ENCODE peak calls at places on chromosome 13, in six cellular contexts. One of them, this sample, is unnamed.

GRCh38 chr13:23808803-23809202 is 80.4 kb downstream of the MIPEP start:
- DNase-seq in tibial artery: no peak
- DNase-seq in NCI-H2029: no peak
- DNase-seq in stimulated activated CD8-positive, alpha-beta memory T cell treated with anti-CD3 and anti-CD28 coated beads, Interleukin-2, amount 100 ng/mL, for 1 hour: no peak
- DNase-seq in mesenteric fat pad: no peak
- DNase-seq in amniotic stem cell: no peak
- DNase-seq in this sample: no peak

GRCh38 chr13:99662678-99663077 is 161.4 kb downstream of the TM9SF2 start:
- DNase-seq in tibial artery: no peak
- DNase-seq in NCI-H2029: no peak
- DNase-seq in stimulated activated CD8-positive, alpha-beta memory T cell treated with anti-CD3 and anti-CD28 coated beads, Interleukin-2, amount 100 ng/mL, for 1 hour: no peak
- DNase-seq in mesenteric fat pad: no peak
- DNase-seq in amniotic stem cell: no peak
- DNase-seq in this sample: no peak

GRCh38 chr13:66974174-66974573 is 256.0 kb downstream of the PCDH9 start:
- DNase-seq in tibial artery: no peak
- DNase-seq in NCI-H2029: no peak
- DNase-seq in stimulated activated CD8-positive, alpha-beta memory T cell treated with anti-CD3 and anti-CD28 coated beads, Interleukin-2, amount 100 ng/mL, for 1 hour: no peak
- DNase-seq in mesenteric fat pad: no peak
- DNase-seq in amniotic stem cell: no peak
- DNase-seq in this sample: no peak

GRCh38 chr13:25732146-25732865 is 319.5 kb downstream of the SHISA2 start:
- DNase-seq in tibial artery: no peak
- DNase-seq in NCI-H2029: no peak
- DNase-seq in stimulated activated CD8-positive, alpha-beta memory T cell treated with anti-CD3 and anti-CD28 coated beads, Interleukin-2, amount 100 ng/mL, for 1 hour: no peak
- DNase-seq in mesenteric fat pad: no peak
- DNase-seq in amniotic stem cell: no peak
- DNase-seq in this sample: no peak

GRCh38 chr13:113929628-113930615 is 44.0 kb downstream of the C13orf46 start:
- DNase-seq in tibial artery: peak
- DNase-seq in NCI-H2029: no peak
- DNase-seq in stimulated activated CD8-positive, alpha-beta memory T cell treated with anti-CD3 and anti-CD28 coated beads, Interleukin-2, amount 100 ng/mL, for 1 hour: no peak
- DNase-seq in mesenteric fat pad: peak
- DNase-seq in amniotic stem cell: no peak
- DNase-seq in this sample: no peak

GRCh38 chr13:33514362-33514761 is 228.8 kb upstream of the STARD13 start:
- DNase-seq in tibial artery: no peak
- DNase-seq in NCI-H2029: no peak
- DNase-seq in stimulated activated CD8-positive, alpha-beta memory T cell treated with anti-CD3 and anti-CD28 coated beads, Interleukin-2, amount 100 ng/mL, for 1 hour: no peak
- DNase-seq in mesenteric fat pad: no peak
- DNase-seq in amniotic stem cell: no peak
- DNase-seq in this sample: no peak

GRCh38 chr13:57740719-57741118 is 109.2 kb downstream of the PCDH17 start:
- DNase-seq in tibial artery: no peak
- DNase-seq in NCI-H2029: no peak
- DNase-seq in stimulated activated CD8-positive, alpha-beta memory T cell treated with anti-CD3 and anti-CD28 coated beads, Interleukin-2, amount 100 ng/mL, for 1 hour: no peak
- DNase-seq in mesenteric fat pad: no peak
- DNase-seq in amniotic stem cell: no peak
- DNase-seq in this sample: no peak

GRCh38 chr13:106804996-106805395 is 237.1 kb upstream of the ARGLU1 start:
- DNase-seq in tibial artery: no peak
- DNase-seq in NCI-H2029: no peak
- DNase-seq in stimulated activated CD8-positive, alpha-beta memory T cell treated with anti-CD3 and anti-CD28 coated beads, Interleukin-2, amount 100 ng/mL, for 1 hour: no peak
- DNase-seq in mesenteric fat pad: no peak
- DNase-seq in amniotic stem cell: no peak
- DNase-seq in this sample: no peak

GRCh38 chr13:31282741-31283455 is 83.1 kb downstream of the B3GLCT start:
- DNase-seq in tibial artery: no peak
- DNase-seq in NCI-H2029: no peak
- DNase-seq in stimulated activated CD8-positive, alpha-beta memory T cell treated with anti-CD3 and anti-CD28 coated beads, Interleukin-2, amount 100 ng/mL, for 1 hour: no peak
- DNase-seq in mesenteric fat pad: no peak
- DNase-seq in amniotic stem cell: no peak
- DNase-seq in this sample: no peak

This sample was measured in GM18507.